ENCODE peak calls at places on chromosomes 12 and 14, in eight cellular contexts. E is transverse colon; N is stimulated activated CD8-positive, alpha-beta memory T cell treated with anti-CD3 and anti-CD28 coated beads, Interleukin-12 subunit alpha, Interleukin-12 subunit beta, amount 100 ng/mL, for 4 hours; O is GM12865; X is cardiac muscle cell; R is HS-5; W is NCI-H1092; F is stimulated activated CD4-positive, alpha-beta T cell treated with anti-CD3 and anti-CD28 coated beads, Interleukin-12 subunit alpha, Interleukin-12 subunit beta, amount 100 ng/mL, for 48 hours. Z is an unnamed sample.

GRCh38 chr14:32009221-32009620 is 67.9 kb upstream of the ARHGAP5 start:
- DNase-seq in E (no peak), N (no peak), O (no peak), X (no peak), R (no peak), W (no peak), F (no peak), Z (no peak)

GRCh38 chr12:103441437-103442186 is 54.2 kb downstream of the C12orf42 start:
- DNase-seq in E (peak; percentile 25), N (no peak), O (peak; percentile 94), X (no peak), R (no peak), W (no peak), F (peak; percentile 14), Z (no peak)

GRCh38 chr14:105497671-105498429 is 6.8 kb downstream of the TEDC1 start:
- DNase-seq in E (no peak), N (no peak), O (no peak), X (no peak), R (no peak), W (no peak), F (no peak), Z (no peak)

GRCh38 chr12:113751513-113751912 is 214.6 kb downstream of the RBM19 start:
- DNase-seq in E (no peak), N (no peak), O (no peak), X (no peak), R (no peak), W (no peak), F (no peak), Z (no peak)

GRCh38 chr12:119699199-119699765 is 31.3 kb downstream of the PRKAB1 start:
- DNase-seq in E (no peak), N (no peak), O (no peak), X (no peak), R (no peak), W (no peak), F (no peak), Z (no peak)

GRCh38 chr14:35985504-35986218 is 159.5 kb downstream of the BRMS1L start:
- DNase-seq in E (no peak), N (no peak), O (peak; percentile 37), X (peak; percentile 13), R (peak; percentile 4), W (no peak), F (no peak), Z (no peak)

GRCh38 chr12:115950959-115951358 is 326.5 kb downstream of the MED13L start:
- DNase-seq in E (no peak), N (no peak), O (no peak), X (no peak), R (no peak), W (no peak), F (no peak), Z (no peak)

GRCh38 chr12:59651230-59651920 is 55.5 kb downstream of the SLC16A7 start:
- DNase-seq in E (no peak), N (no peak), O (no peak), X (no peak), R (peak; percentile 18), W (no peak), F (no peak), Z (no peak)

GRCh38 chr12:103768467-103769123 is 72.4 kb downstream of the NT5DC3 start:
- DNase-seq in E (no peak), N (no peak), O (no peak), X (no peak), R (no peak), W (no peak), F (no peak), Z (peak; percentile 9)

GRCh38 chr14:36662258-36662542 is 540 bp downstream of the PAX9 start:
- DNase-seq in E (no peak), N (no peak), O (no peak), X (no peak), R (no peak), W (no peak), F (no peak), Z (no peak)

GRCh38 chr12:70948976-70949336 is 28.4 kb upstream of the PTPRR start:
- DNase-seq in E (no peak), N (no peak), O (no peak), X (no peak), R (no peak), W (no peak), F (no peak), Z (peak; percentile 4)